ENCODE peak calls at places on chromosomes 3 and 15, in nine cellular contexts. One of them, this sample, is unnamed.

GRCh38 chr3:188567478-188568195 is 413.7 kb downstream of the LPP start:
- DNase-seq in hypothalamus: no peak
- DNase-seq in activated naive CD8-positive, alpha-beta T cell treated with anti-CD3 and anti-CD28 coated beads, Interleukin-2, amount 10 ng/mL, durations not matched to agents 7 days and 5 days: no peak
- DNase-seq in ascending aorta: no peak
- DNase-seq in psoas muscle: no peak
- DNase-seq in effector memory CD4-positive, alpha-beta T cell: no peak
- DNase-seq in iPS-NIHi11: no peak
- DNase-seq in activated CD4-positive, alpha-beta T cell treated with anti-CD3 and anti-CD28 coated beads for 24 hours: no peak
- DNase-seq in nephron progenitor cell: no peak
- DNase-seq in this sample: no peak

GRCh38 chr15:57751177-57751800 is 44.8 kb downstream of the POLR2M start:
- DNase-seq in hypothalamus: no peak
- DNase-seq in activated naive CD8-positive, alpha-beta T cell treated with anti-CD3 and anti-CD28 coated beads, Interleukin-2, amount 10 ng/mL, durations not matched to agents 7 days and 5 days: no peak
- DNase-seq in ascending aorta: no peak
- DNase-seq in psoas muscle: no peak
- DNase-seq in effector memory CD4-positive, alpha-beta T cell: no peak
- DNase-seq in iPS-NIHi11: peak
- DNase-seq in activated CD4-positive, alpha-beta T cell treated with anti-CD3 and anti-CD28 coated beads for 24 hours: no peak
- DNase-seq in nephron progenitor cell: no peak
- DNase-seq in this sample: no peak

GRCh38 chr15:35723852-35724251 is 177.9 kb upstream of the DPH6 start:
- DNase-seq in hypothalamus: no peak
- DNase-seq in activated naive CD8-positive, alpha-beta T cell treated with anti-CD3 and anti-CD28 coated beads, Interleukin-2, amount 10 ng/mL, durations not matched to agents 7 days and 5 days: no peak
- DNase-seq in ascending aorta: no peak
- DNase-seq in psoas muscle: no peak
- DNase-seq in effector memory CD4-positive, alpha-beta T cell: no peak
- DNase-seq in iPS-NIHi11: no peak
- DNase-seq in activated CD4-positive, alpha-beta T cell treated with anti-CD3 and anti-CD28 coated beads for 24 hours: no peak
- DNase-seq in nephron progenitor cell: no peak
- DNase-seq in this sample: no peak

GRCh38 chr3:11077466-11077865 is 76.8 kb upstream of the HRH1 start:
- DNase-seq in hypothalamus: no peak
- DNase-seq in activated naive CD8-positive, alpha-beta T cell treated with anti-CD3 and anti-CD28 coated beads, Interleukin-2, amount 10 ng/mL, durations not matched to agents 7 days and 5 days: no peak
- DNase-seq in ascending aorta: no peak
- DNase-seq in psoas muscle: no peak
- DNase-seq in effector memory CD4-positive, alpha-beta T cell: no peak
- DNase-seq in iPS-NIHi11: no peak
- DNase-seq in activated CD4-positive, alpha-beta T cell treated with anti-CD3 and anti-CD28 coated beads for 24 hours: no peak
- DNase-seq in nephron progenitor cell: no peak
- DNase-seq in this sample: no peak

GRCh38 chr3:13544951-13545651 is 3.8 kb upstream of the FBLN2 start:
- DNase-seq in hypothalamus: no peak
- DNase-seq in activated naive CD8-positive, alpha-beta T cell treated with anti-CD3 and anti-CD28 coated beads, Interleukin-2, amount 10 ng/mL, durations not matched to agents 7 days and 5 days: no peak
- DNase-seq in ascending aorta: no peak
- DNase-seq in psoas muscle: no peak
- DNase-seq in effector memory CD4-positive, alpha-beta T cell: no peak
- DNase-seq in iPS-NIHi11: no peak
- DNase-seq in activated CD4-positive, alpha-beta T cell treated with anti-CD3 and anti-CD28 coated beads for 24 hours: no peak
- DNase-seq in nephron progenitor cell: no peak
- DNase-seq in this sample: no peak

GRCh38 chr15:39564972-39565665 is 15.8 kb upstream of the THBS1 start:
- DNase-seq in hypothalamus: no peak
- DNase-seq in activated naive CD8-positive, alpha-beta T cell treated with anti-CD3 and anti-CD28 coated beads, Interleukin-2, amount 10 ng/mL, durations not matched to agents 7 days and 5 days: no peak
- DNase-seq in ascending aorta: no peak
- DNase-seq in psoas muscle: no peak
- DNase-seq in effector memory CD4-positive, alpha-beta T cell: no peak
- DNase-seq in iPS-NIHi11: no peak
- DNase-seq in activated CD4-positive, alpha-beta T cell treated with anti-CD3 and anti-CD28 coated beads for 24 hours: no peak
- DNase-seq in nephron progenitor cell: no peak
- DNase-seq in this sample: no peak

GRCh38 chr15:70561885-70562284 is 201.5 kb downstream of the UACA start:
- DNase-seq in hypothalamus: no peak
- DNase-seq in activated naive CD8-positive, alpha-beta T cell treated with anti-CD3 and anti-CD28 coated beads, Interleukin-2, amount 10 ng/mL, durations not matched to agents 7 days and 5 days: no peak
- DNase-seq in ascending aorta: no peak
- DNase-seq in psoas muscle: no peak
- DNase-seq in effector memory CD4-positive, alpha-beta T cell: no peak
- DNase-seq in iPS-NIHi11: no peak
- DNase-seq in activated CD4-positive, alpha-beta T cell treated with anti-CD3 and anti-CD28 coated beads for 24 hours: no peak
- DNase-seq in nephron progenitor cell: no peak
- DNase-seq in this sample: no peak

GRCh38 chr3:196969001-196969659 is 497 bp upstream of the PIGZ start:
- DNase-seq in hypothalamus: no peak
- DNase-seq in activated naive CD8-positive, alpha-beta T cell treated with anti-CD3 and anti-CD28 coated beads, Interleukin-2, amount 10 ng/mL, durations not matched to agents 7 days and 5 days: peak
- DNase-seq in ascending aorta: no peak
- DNase-seq in psoas muscle: peak
- DNase-seq in effector memory CD4-positive, alpha-beta T cell: no peak
- DNase-seq in iPS-NIHi11: peak
- DNase-seq in activated CD4-positive, alpha-beta T cell treated with anti-CD3 and anti-CD28 coated beads for 24 hours: peak
- DNase-seq in nephron progenitor cell: peak
- DNase-seq in this sample: no peak

GRCh38 chr3:159263750-159264561 is 462.1 kb downstream of the MFSD1 start:
- DNase-seq in hypothalamus: no peak
- DNase-seq in activated naive CD8-positive, alpha-beta T cell treated with anti-CD3 and anti-CD28 coated beads, Interleukin-2, amount 10 ng/mL, durations not matched to agents 7 days and 5 days: no peak
- DNase-seq in ascending aorta: no peak
- DNase-seq in psoas muscle: no peak
- DNase-seq in effector memory CD4-positive, alpha-beta T cell: no peak
- DNase-seq in iPS-NIHi11: peak
- DNase-seq in activated CD4-positive, alpha-beta T cell treated with anti-CD3 and anti-CD28 coated beads for 24 hours: no peak
- DNase-seq in nephron progenitor cell: peak
- DNase-seq in this sample: no peak